ENCODE peak calls at places on chromosomes 7 and 10, in nine cellular contexts. P is K562, F is suprapubic skin, W is heart left ventricle, L is neuronal stem cell, I is psoas muscle, C is GM23248, M is neural progenitor cell, Q is PC-3. X is an unnamed sample.

GRCh38 chr10:7121154-7121797 is 289.6 kb downstream of the SFMBT2 start:
- DNase-seq in C (peak; percentile 38), M (peak; percentile 75), W (peak; percentile 45), Q (peak; percentile 51), F (no peak), I (peak; percentile 36), L (peak; percentile 54), P (peak; percentile 75), X (peak; percentile 72)

GRCh38 chr7:122803323-122803722 is 82.9 kb downstream of the CADPS2 start:
- DNase-seq in L (peak; percentile 21), W (no peak), C (peak; percentile 0), F (no peak), I (no peak), Q (peak; percentile 52), P (no peak), M (peak; percentile 49), X (no peak)

GRCh38 chr7:73341877-73342276 is 13.9 kb downstream of the FKBP6 start:
- DNase-seq in C (peak; percentile 76), P (peak; percentile 81), F (no peak), L (no peak), I (no peak), W (no peak), M (no peak), Q (peak; percentile 32), X (no peak)

GRCh38 chr10:101859530-101859929 is 15.9 kb upstream of the KCNIP2 start:
- DNase-seq in I (no peak), C (no peak), Q (no peak), M (no peak), W (no peak), L (no peak), P (no peak), F (no peak), X (no peak)

GRCh38 chr10:124066744-124067714 is 26.4 kb downstream of the CHST15 start:
- DNase-seq in I (no peak), C (no peak), W (no peak), Q (no peak), L (peak; percentile 21), M (peak; percentile 80), P (no peak), F (no peak), X (no peak)

GRCh38 chr10:13820591-13821377 is 234.0 kb downstream of the PRPF18 start:
- DNase-seq in F (no peak), Q (no peak), L (no peak), C (no peak), W (peak; percentile 76), M (peak; percentile 56), I (no peak), P (no peak), X (no peak)

GRCh38 chr7:36310897-36311296 is 78.8 kb upstream of the ANLN start:
- DNase-seq in I (no peak), C (no peak), L (no peak), W (no peak), M (no peak), P (no peak), Q (no peak), F (peak; percentile 40), X (no peak)

GRCh38 chr7:33310546-33310945 is 181.2 kb downstream of the BBS9 start:
- DNase-seq in P (no peak), Q (peak; percentile 4), C (no peak), M (no peak), W (no peak), L (no peak), I (no peak), F (no peak), X (no peak)

GRCh38 chr7:101563198-101563901 is 65.7 kb downstream of the MYL10 start:
- DNase-seq in L (no peak), F (peak; percentile 49), M (no peak), I (no peak), Q (no peak), W (no peak), P (no peak), C (no peak), X (no peak)

GRCh38 chr7:75531359-75531821 is 39.3 kb downstream of the SPDYE5 start:
- DNase-seq in L (no peak), Q (peak; percentile 32), F (no peak), I (peak; percentile 33), W (no peak), M (peak; percentile 62), C (peak; percentile 12), P (no peak), X (no peak)

GRCh38 chr10:27744478-27745379 is 890 bp downstream of the MKX start:
- DNase-seq in P (no peak), C (peak; percentile 88), L (no peak), W (peak; percentile 25), F (peak; percentile 67), I (peak; percentile 29), Q (peak; percentile 29), M (peak; percentile 84), X (peak; percentile 24)
- H3K4me3 ChIP-seq in P (no peak overlapping the region), C (peak overlapping the region; percentile 77), L (peak overlapping the region; percentile 40), W (peak overlapping the region; percentile 54), F (peak overlapping the region; percentile 73), I (peak overlapping the region; percentile 75), Q (peak overlapping the region; percentile 86), M (peak overlapping the region; percentile 57), X (no peak overlapping the region)

GRCh38 chr7:30618080-30618676 is 23.5 kb downstream of the GARS1 start:
- DNase-seq in W (no peak), I (no peak), L (no peak), M (no peak), P (no peak), C (no peak), F (no peak), Q (no peak), X (no peak)

GRCh38 chr7:30617359-30617758 is 22.7 kb downstream of the GARS1 start:
- DNase-seq in M (no peak), Q (no peak), P (no peak), W (no peak), I (no peak), C (no peak), F (no peak), L (no peak), X (no peak)

GRCh38 chr7:30613366-30614325 is 19.0 kb downstream of the GARS1 start:
- DNase-seq in I (no peak), P (no peak), M (no peak), F (no peak), L (no peak), Q (no peak), C (peak; percentile 46), W (no peak), X (no peak)

GRCh38 chr7:30616318-30616717 is 21.6 kb downstream of the GARS1 start:
- DNase-seq in F (no peak), L (no peak), W (no peak), M (no peak), Q (no peak), P (no peak), I (no peak), C (no peak), X (no peak)

DNA sequence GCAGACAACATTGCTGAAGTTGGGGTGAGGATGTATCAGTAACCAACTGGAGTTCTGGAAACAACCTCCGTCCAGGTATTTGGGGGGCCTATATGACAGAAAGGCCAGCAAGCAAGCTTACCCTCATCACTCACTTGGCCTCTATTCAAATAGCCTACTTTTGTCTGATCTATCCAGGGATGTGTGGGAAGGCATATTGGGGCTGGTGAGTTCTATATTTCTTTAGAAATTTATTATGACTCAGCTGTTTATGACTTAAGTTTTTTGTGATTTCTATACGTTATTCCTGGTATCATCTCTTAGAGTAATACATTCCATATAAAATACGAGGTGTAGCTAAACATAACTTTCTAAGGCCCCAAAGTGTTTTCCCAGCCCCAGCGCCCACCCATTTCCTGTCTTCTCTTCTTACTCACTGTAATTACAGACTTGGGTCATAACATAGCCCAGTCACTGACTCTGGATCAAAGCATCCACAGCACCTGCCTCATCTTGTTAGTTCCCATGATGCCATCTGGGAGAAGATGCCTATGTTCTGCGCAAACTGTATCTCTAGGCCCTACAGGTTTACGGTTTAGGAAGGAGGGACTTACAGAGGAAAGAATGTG is 18.1 kb downstream of the GARS1 start:
- DNase-seq in L (no peak), F (no peak), I (no peak), C (peak; percentile 71), W (no peak), M (no peak), P (no peak), Q (no peak), X (no peak)
- H3K36me3 ChIP-seq in L (peaks cover 25% of the 10 kb centered on the region), F (peaks cover 86% of the 10 kb centered on the region), I (peaks cover 99% of the 10 kb centered on the region), C (peaks cover 97% of the 10 kb centered on the region), W (no peaks in the 10 kb centered on the region), M (peaks cover 41% of the 10 kb centered on the region), P (peaks cover 96% of the 10 kb centered on the region), Q (peaks cover 77% of the 10 kb centered on the region), X (peaks cover 75% of the 10 kb centered on the region)

GRCh38 chr7:2094454-2095039 is 138.2 kb downstream of the MAD1L1 start:
- DNase-seq in C (no peak), P (no peak), M (no peak), I (no peak), F (no peak), W (no peak), L (no peak), Q (no peak), X (no peak)

GRCh38 chr7:2097492-2097891 is 135.3 kb downstream of the MAD1L1 start:
- DNase-seq in C (no peak), F (no peak), I (no peak), M (no peak), L (no peak), Q (no peak), P (no peak), W (no peak), X (no peak)

GRCh38 chr7:2093841-2094220 is 138.9 kb downstream of the MAD1L1 start:
- DNase-seq in P (no peak), W (no peak), Q (no peak), F (no peak), M (no peak), L (no peak), C (no peak), I (no peak), X (no peak)

GRCh38 chr7:2096692-2097380 is 135.9 kb downstream of the MAD1L1 start:
- DNase-seq in L (no peak), W (no peak), Q (no peak), P (no peak), F (no peak), I (no peak), M (no peak), C (no peak), X (no peak)

DNA sequence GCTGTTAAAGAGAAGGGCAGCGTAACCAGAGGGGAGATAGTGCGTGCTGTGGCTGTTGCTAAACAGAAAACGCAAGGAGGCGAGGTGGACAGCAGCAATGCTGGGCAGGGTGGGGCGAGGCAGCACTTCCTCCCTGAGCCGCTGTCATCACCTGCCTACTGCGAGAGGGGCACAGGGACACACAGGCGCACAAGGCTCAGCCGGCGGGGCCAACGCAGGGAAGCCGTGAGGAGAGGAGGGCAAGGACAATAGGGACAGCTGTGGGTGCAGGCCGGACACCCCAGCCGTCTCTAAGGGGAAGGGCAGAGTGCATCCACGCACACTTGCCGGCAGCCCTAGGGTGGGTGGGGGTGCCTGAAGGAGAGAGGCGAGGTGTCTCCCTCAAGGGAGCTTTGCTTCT is 137.2 kb downstream of the MAD1L1 start:
- DNase-seq in F (no peak), L (no peak), I (no peak), C (no peak), P (no peak), Q (no peak), M (no peak), W (no peak), X (no peak)
- H3K27ac ChIP-seq in F (no peak overlapping the region), L (no peak overlapping the region), I (no peak overlapping the region), C (no peak overlapping the region), P (no peak overlapping the region), Q (no peak overlapping the region), M (no peak overlapping the region), W (no peak overlapping the region), X (no peak overlapping the region)

GRCh38 chr10:100482834-100483185 is 20.0 kb downstream of the WNT8B start:
- DNase-seq in W (no peak), Q (no peak), F (no peak), L (no peak), P (no peak), M (no peak), I (no peak), C (no peak), X (no peak)
- H3K4me3 ChIP-seq in W (no peak overlapping the region), Q (peak overlapping the region; percentile 74), F (peak overlapping the region; percentile 54), L (no peak overlapping the region), P (no peak overlapping the region), M (peak overlapping the region; percentile 50), I (peak overlapping the region; percentile 67), C (peak overlapping the region; percentile 66), X (no peak overlapping the region)

X was measured in CD4-positive, CD25-positive, alpha-beta regulatory T cell.